ENCODE peak calls at places on chromosomes 7 and 10, in four cellular contexts. D, P, J and V are unnamed samples.
A peak's percentile ranks its signal among the peaks of the same experiment; 100 is the strongest.

GRCh38 chr7:127791790-127792189 is 139.8 kb downstream of the SND1 start:
- DNase-seq in J (no peak), D (no peak), P (peak; percentile 52), V (no peak)

GRCh38 chr7:37732880-37733279 is 49.3 kb downstream of the GPR141 start:
- DNase-seq in D (no peak), J (no peak), P (no peak), V (no peak)

GRCh38 chr10:121687094-121687850 is 89.0 kb upstream of the FGFR2 start:
- DNase-seq in P (no peak), D (no peak), J (no peak), V (no peak)

GRCh38 chr10:43843331-43844101 is 194.8 kb upstream of the ZNF32 start:
- DNase-seq in P (peak; percentile 97), J (no peak), D (no peak), V (no peak)

GRCh38 chr10:95196053-95196452 is 2.0 kb downstream of the ACSM6 start:
- DNase-seq in J (no peak), P (no peak), D (no peak), V (no peak)

GRCh38 chr7:102814025-102814471 is 65.2 kb downstream of the FAM185A start:
- DNase-seq in P (peak; percentile 60), D (peak; percentile 50), J (no peak), V (peak; percentile 72)

GRCh38 chr10:73887038-73888015 is 13.0 kb upstream of the CAMK2G start:
- DNase-seq in P (peak; percentile 97), J (no peak), D (peak; percentile 85), V (peak; percentile 77)

GRCh38 chr7:131879424-131879823 is 323.0 kb upstream of the PODXL start:
- DNase-seq in J (no peak), P (no peak), D (no peak), V (no peak)

GRCh38 chr7:151135866-151136514 is 31.5 kb downstream of the GBX1 start:
- DNase-seq in J (no peak), P (no peak), D (no peak), V (no peak)

GRCh38 chr10:86644412-86645110 is 9.8 kb upstream of the OPN4 start:
- DNase-seq in J (no peak), P (peak; percentile 23), D (no peak), V (no peak)

GRCh38 chr10:80187465-80188409 is 17.6 kb downstream of the ANXA11 start:
- DNase-seq in P (no peak), D (no peak), J (no peak), V (no peak)

GRCh38 chr10:91077549-91078017 is 142.9 kb upstream of the PCGF5 start:
- DNase-seq in P (peak; percentile 19), D (no peak), J (no peak), V (no peak)

GRCh38 chr7:9719721-9720120 is 1254.0 kb upstream of the PHF14 start:
- DNase-seq in J (no peak), P (no peak), D (no peak), V (no peak)

GRCh38 chr10:51602326-51602725 is 97.1 kb downstream of the CSTF2T start:
- DNase-seq in J (no peak), P (peak; percentile 8), D (no peak), V (no peak)

GRCh38 chr10:178208-178607 is 43.0 kb downstream of the ZMYND11 start:
- DNase-seq in J (peak; percentile 4), P (peak; percentile 70), D (no peak), V (no peak)

GRCh38 chr10:6074489-6075301 is 12.5 kb upstream of the IL2RA start:
- DNase-seq in J (no peak), P (peak; percentile 82), D (no peak), V (no peak)

GRCh38 chr10:71035511-71036278 is 147.3 kb upstream of the PCBD1 start:
- DNase-seq in J (no peak), D (no peak), P (no peak), V (no peak)

GRCh38 chr7:36286241-36286640 is 103.4 kb upstream of the ANLN start:
- DNase-seq in D (no peak), P (no peak), J (no peak), V (no peak)

GRCh38 chr10:97612386-97612785 is 20.9 kb downstream of the MORN4 start:
- DNase-seq in D (peak; percentile 50), J (no peak), P (peak; percentile 69), V (no peak)

GRCh38 chr7:110373514-110374258 is 717.2 kb upstream of the LRRN3 start:
- DNase-seq in J (no peak), D (no peak), P (no peak), V (peak; percentile 77)

GRCh38 chr10:103104721-103105120 is 88.4 kb downstream of the NT5C2 start:
- DNase-seq in J (no peak), P (no peak), D (no peak), V (no peak)

GRCh38 chr10:59177031-59177861 is 803 bp downstream of the PHYHIPL start:
- DNase-seq in P (peak; percentile 85), D (peak; percentile 2), J (no peak), V (peak; percentile 68)

GRCh38 chr10:30786131-30786530 is 156.6 kb upstream of the LYZL2 start:
- DNase-seq in J (no peak), P (peak; percentile 55), D (no peak), V (no peak)

GRCh38 chr10:4721994-4722753 is 103.8 kb upstream of the AKR1E2 start:
- DNase-seq in D (no peak), J (no peak), P (peak; percentile 80), V (no peak)

DNA sequence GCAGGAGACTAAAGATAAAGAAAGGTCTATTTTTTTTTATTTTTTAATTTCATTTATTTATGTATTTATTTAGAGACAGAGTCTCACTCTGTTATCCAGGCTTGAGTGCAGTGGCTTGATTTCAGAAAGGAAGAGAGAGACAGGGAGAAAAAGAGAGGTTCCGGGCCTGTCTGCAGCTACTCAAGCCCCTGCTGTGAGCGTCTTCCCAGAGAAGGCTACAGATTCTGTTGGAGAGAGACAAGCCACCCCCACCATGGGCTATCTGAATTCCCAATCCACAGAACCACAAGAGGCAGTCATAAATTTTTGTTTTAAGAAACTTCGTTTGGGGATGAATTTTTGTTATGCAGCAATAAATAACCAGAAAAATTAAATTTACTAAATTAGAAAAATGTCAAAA is 68.1 kb downstream of the CALN1 start:
- DNase-seq in P (no peak), D (no peak), J (no peak), V (no peak)
- H3K4me3 ChIP-seq in P (no peak overlapping the region), D (no peak overlapping the region), J (no peak overlapping the region), V (no peak overlapping the region)

DNA sequence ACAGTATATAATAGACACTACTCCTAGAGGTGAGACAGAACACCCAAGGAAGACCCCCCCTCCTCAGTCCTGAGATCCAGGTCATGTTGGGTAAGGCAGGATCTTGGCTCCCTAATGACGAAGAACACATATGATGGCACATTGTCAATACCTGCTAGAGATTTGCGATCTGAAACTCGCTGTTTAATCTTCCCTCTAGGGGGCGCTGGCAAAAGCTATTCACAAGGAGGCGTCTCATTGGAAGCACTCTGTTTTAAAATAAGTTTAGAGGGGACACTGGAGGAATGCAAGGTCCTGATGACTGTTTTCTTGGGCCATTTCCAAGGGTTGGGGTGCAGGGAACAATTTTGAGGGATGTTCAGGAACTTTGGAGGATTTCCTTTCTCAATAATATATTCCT is 1013.7 kb upstream of the MBL2 start:
- DNase-seq in D (no peak), J (no peak), P (no peak), V (no peak)
- TF ChIP-seq CTCF in D (no peak), J (peak; percentile 60), P (no peak), V (peak; percentile 49)

GRCh38 chr10:36173364-36173763 is 531.3 kb upstream of the FZD8 start:
- DNase-seq in J (no peak), D (no peak), P (peak; percentile 61), V (no peak)

GRCh38 chr10:36172054-36172531 is 530.0 kb upstream of the FZD8 start:
- DNase-seq in D (no peak), P (peak; percentile 92), J (no peak), V (no peak)

GRCh38 chr10:36171546-36171945 is 529.5 kb upstream of the FZD8 start:
- DNase-seq in J (no peak), D (no peak), P (no peak), V (no peak)

GRCh38 chr10:36170943-36171501 is 528.9 kb upstream of the FZD8 start:
- DNase-seq in J (no peak), P (peak; percentile 16), D (no peak), V (no peak)

DNA sequence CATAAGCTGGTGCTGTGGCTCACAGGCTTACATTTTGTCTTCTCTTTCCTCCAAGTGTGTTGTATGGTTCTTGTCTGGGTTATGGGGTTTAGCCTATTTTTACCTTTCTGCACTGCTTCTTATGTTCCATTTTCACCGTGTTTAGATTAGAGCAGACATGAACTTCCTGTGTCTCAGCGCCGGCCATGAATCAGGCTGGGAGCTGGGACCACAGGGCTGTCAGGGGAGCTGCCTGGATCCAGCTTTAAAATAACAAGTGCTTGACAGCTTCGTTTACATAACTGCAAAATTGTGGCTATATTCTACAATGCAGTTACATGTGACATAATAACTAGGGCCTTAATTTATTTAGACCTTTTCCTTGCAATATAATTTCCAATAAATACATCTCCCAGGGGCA is 530.5 kb upstream of the FZD8 start:
- DNase-seq in J (no peak), P (peak; percentile 82), D (no peak), V (no peak)
- H3K4me3 ChIP-seq in J (no peak overlapping the region), P (no peak overlapping the region), D (no peak overlapping the region), V (no peak overlapping the region)

GRCh38 chr7:49708590-49708989 is 64.8 kb upstream of the VWC2 start:
- DNase-seq in J (no peak), P (no peak), D (no peak), V (no peak)
- TF ChIP-seq CTCF in J (no peak), P (no peak), D (no peak), V (no peak)

DNA sequence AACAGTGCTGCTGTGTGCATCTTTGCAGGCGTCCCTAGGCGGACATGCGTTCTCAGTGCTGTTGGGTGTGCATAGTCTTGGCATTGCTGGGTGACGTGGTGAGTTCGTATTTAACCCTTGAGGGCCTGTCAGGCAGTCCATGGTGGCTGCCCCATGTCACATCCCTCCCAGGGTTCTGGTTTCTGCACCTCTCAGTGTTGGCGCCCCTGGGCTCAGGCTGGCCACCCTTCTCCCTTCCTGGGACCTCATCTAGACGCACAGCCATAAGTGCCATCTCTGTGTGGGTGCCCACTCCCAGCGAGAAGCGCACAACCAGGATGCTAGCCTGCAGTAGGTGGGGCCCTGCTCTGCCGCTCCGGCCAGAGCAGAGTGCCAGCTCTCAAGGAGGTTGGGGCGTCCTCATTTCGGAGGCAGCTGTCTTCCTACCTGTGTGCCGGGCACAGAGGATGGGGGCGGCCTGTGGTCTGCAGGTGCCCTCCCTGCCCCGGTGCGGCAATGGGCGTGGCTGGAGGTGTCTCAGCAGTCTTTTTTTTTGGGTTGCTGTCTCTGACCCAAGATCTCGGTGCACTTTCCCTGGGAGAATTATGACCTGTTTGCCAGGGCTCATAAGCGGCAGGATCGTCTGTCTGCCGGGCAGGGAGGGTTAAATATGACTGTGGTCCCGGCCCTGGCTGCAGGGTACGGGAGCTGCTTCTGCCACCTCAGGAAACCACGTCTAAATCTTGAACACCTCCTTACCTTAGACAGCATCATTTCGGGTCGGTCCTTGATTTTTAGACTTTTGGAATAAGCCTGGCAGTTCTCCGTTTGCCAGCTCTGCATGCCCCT is 6.5 kb downstream of the INPP5A start:
- DNase-seq in P (no peak), D (no peak), J (no peak), V (no peak)
- H3K4me3 ChIP-seq in P (no peak overlapping the region), D (no peak overlapping the region), J (no peak overlapping the region), V (peak overlapping the region; percentile 40)

DNA sequence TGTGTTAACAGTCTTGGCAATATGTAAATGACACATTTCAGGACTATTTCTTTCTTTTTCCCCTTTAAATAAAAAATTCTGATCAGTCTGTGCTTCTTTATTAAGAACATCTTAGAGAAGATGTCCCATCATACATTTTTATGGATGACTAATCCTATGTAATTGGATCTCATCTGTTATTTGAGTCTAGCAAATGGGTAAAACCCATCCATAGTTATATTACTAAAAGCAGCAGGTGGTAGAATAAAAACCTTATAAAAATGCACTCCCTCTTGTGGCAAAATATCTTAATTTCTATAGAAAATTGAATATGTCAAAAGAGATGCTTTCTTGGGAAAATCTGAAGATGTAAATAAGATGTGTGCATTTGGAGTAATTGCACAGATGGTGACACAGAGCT is 35.3 kb downstream of the TRRAP start:
- DNase-seq in D (no peak), J (no peak), P (no peak), V (no peak)
- TF ChIP-seq CTCF in D (no peak), J (no peak), P (no peak), V (no peak)

GRCh38 chr10:72757712-72758111 is 65.8 kb downstream of the MCU start:
- DNase-seq in D (no peak), P (no peak), J (no peak), V (no peak)
- H3K4me3 ChIP-seq in D (no peak overlapping the region), P (no peak overlapping the region), J (no peak overlapping the region), V (no peak overlapping the region)